ENCODE peak calls at places on chromosomes 7 and 10, in four cellular contexts. I is WTC11, Z is K562, P is H1. Y is an unnamed sample.

GRCh38 chr10:88926484-88927249 is 25.9 kb downstream of the ACTA2 start:
- DNase-seq in I (no peak), Z (no peak), P (no peak), Y (no peak)

GRCh38 chr7:46581276-46581675 is 660.2 kb upstream of the IGFBP3 start:
- DNase-seq in I (no peak), Z (no peak), P (no peak), Y (no peak)

GRCh38 chr10:73117976-73118743 is 7.9 kb downstream of the NUDT13 start:
- DNase-seq in I (no peak), Z (no peak), P (no peak), Y (peak)

GRCh38 chr7:7924303-7924702 is 44.3 kb upstream of the GLCCI1 start:
- DNase-seq in I (no peak), Z (no peak), P (no peak), Y (no peak)

GRCh38 chr10:24857001-24857695 is 95.3 kb downstream of the PRTFDC1 start:
- DNase-seq in I (no peak), Z (no peak), P (no peak), Y (no peak)

GRCh38 chr10:50310560-50311174 is 59.4 kb upstream of the ASAH2 start:
- DNase-seq in I (peak), Z (peak), P (peak), Y (peak)

GRCh38 chr7:926061-927030 is 28.1 kb downstream of the ADAP1 start:
- DNase-seq in I (peak), Z (no peak), P (peak), Y (peak)

GRCh38 chr10:31319602-31320178 is 674 bp downstream of the ZEB1 start:
- DNase-seq in I (no peak), Z (peak), P (no peak), Y (no peak)

GRCh38 chr7:131047651-131048304 is 279.9 kb upstream of the MKLN1 start:
- DNase-seq in I (no peak), Z (no peak), P (no peak), Y (no peak)

GRCh38 chr10:126185666-126186447 is 202.4 kb downstream of the ADAM12 start:
- DNase-seq in I (no peak), Z (no peak), P (no peak), Y (no peak)

GRCh38 chr10:92693534-92693893 is 3.8 kb downstream of the HHEX start:
- DNase-seq in I (no peak), Z (no peak), P (no peak), Y (no peak)

GRCh38 chr7:18846765-18847215 is 270.6 kb downstream of the TWIST1 start:
- DNase-seq in I (no peak), Z (no peak), P (no peak), Y (no peak)

GRCh38 chr7:5773661-5774086 is 7.8 kb downstream of the RNF216 start:
- DNase-seq in I (no peak), Z (peak), P (no peak), Y (peak)

GRCh38 chr7:21076579-21076978 is 289.9 kb upstream of the SP8 start:
- DNase-seq in I (no peak), Z (no peak), P (no peak), Y (no peak)

GRCh38 chr10:94757916-94758315 is 4.6 kb upstream of the CYP2C19 start:
- DNase-seq in I (peak), Z (no peak), P (no peak), Y (no peak)

GRCh38 chr10:99895867-99896266 is 113.4 kb downstream of the ABCC2 start:
- DNase-seq in I (no peak), Z (no peak), P (no peak), Y (no peak)

GRCh38 chr7:117800841-117801240 is 72.4 kb downstream of the CTTNBP2 start:
- DNase-seq in I (no peak), Z (no peak), P (no peak), Y (no peak)

GRCh38 chr10:7408003-7408493 is 2.8 kb downstream of the SFMBT2 start:
- DNase-seq in I (peak), Z (no peak), P (peak), Y (no peak)

GRCh38 chr10:48287417-48288391 is 13.2 kb upstream of the FRMPD2 start:
- DNase-seq in I (no peak), Z (no peak), P (no peak), Y (no peak)

GRCh38 chr10:48879476-48879875 is 60.2 kb downstream of the LRRC18 start:
- DNase-seq in I (no peak), Z (no peak), P (no peak), Y (no peak)

GRCh38 chr10:112701528-112702295 is 248.3 kb upstream of the TCF7L2 start:
- DNase-seq in I (no peak), Z (no peak), P (peak), Y (peak)

GRCh38 chr7:110522751-110523200 is 568.2 kb upstream of the LRRN3 start:
- DNase-seq in I (no peak), Z (no peak), P (no peak), Y (peak)

GRCh38 chr10:97463363-97464132 is 17.6 kb downstream of the ZDHHC16 start:
- DNase-seq in I (peak), Z (peak), P (peak), Y (peak)

DNA sequence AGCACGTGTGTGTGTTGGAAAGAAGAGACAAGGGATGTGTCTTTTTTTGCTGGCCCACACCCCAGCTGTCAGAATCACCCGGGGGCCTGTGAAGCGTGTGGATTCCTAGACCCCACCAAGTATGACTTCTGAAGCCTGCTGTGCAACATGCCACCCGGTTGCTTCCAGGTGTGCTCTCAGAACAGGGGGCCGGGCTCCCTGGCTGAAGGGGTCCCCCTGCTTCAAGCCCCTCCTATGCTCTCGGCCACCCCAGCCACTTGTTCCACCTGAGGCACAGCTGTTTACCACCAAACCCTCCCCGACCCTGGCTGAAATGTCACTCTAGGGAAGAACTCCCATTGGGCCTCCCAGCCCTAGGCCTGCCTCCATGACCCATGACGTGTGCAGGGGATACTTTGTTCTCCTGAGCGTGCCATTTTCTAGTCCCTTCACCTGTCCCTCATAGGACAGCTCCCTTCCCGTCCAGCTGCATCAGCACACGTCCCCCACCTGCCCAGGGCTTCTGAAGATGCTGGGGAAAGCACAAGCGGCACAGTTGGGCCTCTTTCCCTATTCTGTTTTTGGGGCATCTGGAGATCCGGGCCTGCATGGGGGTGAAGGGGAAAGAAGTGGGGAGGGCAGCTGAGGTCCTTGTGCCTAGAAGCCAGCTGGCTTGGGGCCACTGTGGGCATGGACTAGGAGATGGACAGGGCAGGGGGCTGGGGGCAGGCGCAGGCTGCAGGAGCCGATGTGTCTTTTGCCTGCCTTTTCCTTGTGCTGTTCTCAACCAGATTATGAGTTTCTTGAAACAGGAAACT is 33.3 kb downstream of the CRHR2 start:
- DNase-seq in I (no peak), Z (no peak), P (no peak), Y (no peak)
- TF ChIP-seq ATF2 in I (no peak), Z (no peak), P (no peak), Y (no peak)

DNA sequence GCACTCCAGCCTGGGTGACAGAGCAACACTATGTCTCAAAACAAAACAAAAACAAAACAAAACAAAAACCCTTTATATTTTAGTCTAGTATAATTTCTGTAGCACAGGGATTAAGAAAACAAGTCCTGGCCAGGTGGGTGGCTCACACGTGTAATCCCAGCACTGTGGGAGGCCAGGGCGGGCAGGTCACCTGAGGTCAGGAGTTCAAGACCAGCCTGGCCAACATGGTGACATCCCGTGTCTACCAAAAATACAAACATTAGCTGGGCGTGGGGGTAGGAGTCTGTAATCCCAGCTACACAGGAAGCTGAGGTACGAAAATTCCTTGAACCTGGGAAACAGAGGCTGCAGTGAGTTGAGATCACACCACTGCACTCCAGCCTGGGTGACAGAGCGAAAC is 23.2 kb upstream of the ASL start:
- DNase-seq in I (no peak), Z (no peak), P (no peak), Y (no peak)
- TF ChIP-seq ATF2 in I (no peak), Z (no peak), P (no peak), Y (no peak)

GRCh38 chr7:150897502-150898474 is 45.5 kb downstream of the AOC1 start:
- DNase-seq in I (no peak), Z (no peak), P (no peak), Y (no peak)
- TF ChIP-seq ATF2 in I (no peak), Z (no peak), P (no peak), Y (no peak)

DNA sequence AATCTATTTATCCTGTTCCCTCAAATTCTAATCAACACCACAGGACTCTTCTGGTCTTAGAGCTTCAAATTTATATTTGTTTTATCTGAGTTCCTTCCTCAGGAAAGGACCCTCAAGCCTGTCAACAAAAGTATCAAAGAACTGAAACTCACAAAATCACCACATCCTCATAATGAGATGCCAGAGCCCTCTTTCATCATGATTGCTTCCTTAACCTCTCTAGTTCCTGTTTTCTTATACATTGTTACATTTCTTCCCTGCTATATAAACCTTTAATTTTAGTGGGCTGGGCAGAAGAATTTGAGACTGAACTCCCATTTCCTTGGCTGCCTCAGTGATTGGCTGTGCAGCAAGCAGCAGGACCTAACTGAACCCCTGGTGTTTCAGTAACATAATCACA is 189.7 kb downstream of the ZNF248 start:
- DNase-seq in I (no peak), Z (no peak), P (no peak), Y (no peak)
- TF ChIP-seq ATF2 in I (no peak), Z (no peak), P (no peak), Y (no peak)

Y was measured in HepG2.